ENCODE peak calls at places on chromosomes 5 and 9, in ten cellular contexts. Z is cardiac muscle cell; U is left ventricle myocardium inferior; O is PC-3; H is mesenchymal stem cell; N is stomach; F is heart left ventricle; Q is CD4-positive, alpha-beta memory T cell; T is neural progenitor cell; J is thyroid gland. K is an unnamed sample. For H3K4me1, the result is how much of the 10 kb centered on the place peaks cover.

GRCh38 chr5:67404261-67405100 is 207.9 kb upstream of the CD180 start:
- DNase-seq in J (no peak), Z (no peak), Q (no peak), T (no peak), U (no peak), O (peak), N (no peak), F (no peak), H (peak), K (no peak)

GRCh38 chr9:116157436-116158138 is 4.0 kb downstream of the PAPPA start:
- DNase-seq in F (no peak), Q (no peak), J (no peak), H (peak), T (peak), U (no peak), O (no peak), N (no peak), Z (no peak), K (peak)

GRCh38 chr9:98654247-98654646 is 54.5 kb downstream of the GABBR2 start:
- DNase-seq in J (no peak), O (peak), T (no peak), Q (no peak), F (no peak), U (no peak), Z (no peak), N (no peak), H (no peak), K (no peak)

GRCh38 chr5:50535393-50535792 is 94.3 kb upstream of the EMB start:
- DNase-seq in Z (no peak), Q (no peak), J (no peak), H (no peak), O (no peak), U (no peak), T (no peak), N (no peak), F (no peak), K (no peak)

GRCh38 chr5:178356459-178356872 is 123.9 kb upstream of the PHYKPL start:
- DNase-seq in Q (no peak), N (peak), Z (no peak), F (peak), H (peak), O (no peak), J (peak), T (peak), U (peak), K (peak)

GRCh38 chr9:113375057-113376023 is 1.4 kb downstream of the HDHD3 start:
- DNase-seq in N (peak), Q (no peak), J (no peak), H (peak), T (no peak), U (no peak), Z (no peak), O (peak), F (no peak), K (no peak)

GRCh38 chr9:105204416-105204815 is 40.0 kb upstream of the SLC44A1 start:
- DNase-seq in N (no peak), F (no peak), Q (no peak), Z (no peak), O (no peak), T (no peak), J (no peak), U (no peak), H (no peak), K (no peak)

GRCh38 chr9:114098660-114099522 is at the start of gene KIF12:
- DNase-seq in U (no peak), J (peak), H (no peak), F (peak), T (peak), Z (peak), N (peak), O (peak), Q (no peak), K (peak)

GRCh38 chr5:50744761-50745160 is 78.3 kb downstream of the PARP8 start:
- DNase-seq in O (no peak), Q (peak), T (no peak), N (no peak), U (no peak), F (no peak), H (peak), Z (no peak), J (no peak), K (no peak)

GRCh38 chr5:160054047-160054446 is 45.1 kb downstream of the TTC1 start:
- DNase-seq in H (no peak), T (no peak), Z (no peak), N (no peak), J (no peak), O (peak), F (no peak), U (no peak), Q (no peak), K (no peak)

GRCh38 chr9:19050637-19051591 is 1.7 kb downstream of the RRAGA start:
- DNase-seq in U (no peak), H (no peak), T (no peak), Q (no peak), N (no peak), J (no peak), O (peak), F (no peak), Z (no peak), K (no peak)

GRCh38 chr9:4740373-4740622 is 704 bp downstream of the AK3 start:
- DNase-seq in J (no peak), U (no peak), H (peak), F (no peak), N (no peak), O (peak), Q (no peak), T (no peak), Z (no peak), K (no peak)

GRCh38 chr5:72166070-72166979 is 59.0 kb downstream of the MAP1B start:
- DNase-seq in F (peak), U (peak), Q (no peak), N (no peak), O (no peak), T (peak), H (no peak), J (peak), Z (peak), K (peak)

GRCh38 chr9:71758785-71759184 is 9.5 kb downstream of the CEMIP2 start:
- DNase-seq in T (no peak), J (no peak), Q (no peak), N (no peak), O (peak), H (peak), U (no peak), F (no peak), Z (no peak), K (no peak)

GRCh38 chr5:60822285-60822556 is 21.8 kb downstream of the ELOVL7 start:
- DNase-seq in Q (no peak), Z (no peak), T (no peak), O (no peak), J (no peak), U (no peak), F (no peak), N (no peak), H (no peak), K (no peak)

GRCh38 chr5:79853676-79854418 is 137.2 kb downstream of the MTX3 start:
- DNase-seq in U (no peak), Q (no peak), O (peak), J (no peak), H (no peak), Z (no peak), F (no peak), N (no peak), T (no peak), K (no peak)

GRCh38 chr9:630817-631216 is 210.7 kb upstream of the DMRT1 start:
- DNase-seq in O (peak), T (no peak), H (no peak), F (no peak), J (no peak), Q (no peak), N (no peak), U (no peak), Z (no peak), K (no peak)
- H3K4me1 ChIP-seq in O (under half), T (under half), H (under half), F (under half), J (under half), Q (under half), N (under half), U (half or more), Z (under half), K (under half)

GRCh38 chr5:132495063-132495671 is 4.6 kb upstream of the IRF1 start:
- DNase-seq in F (peak), Q (no peak), O (no peak), J (no peak), U (no peak), N (peak), Z (no peak), T (no peak), H (no peak), K (no peak)

GRCh38 chr5:132497488-132497997 is 7.0 kb upstream of the IRF1 start:
- DNase-seq in H (peak), F (peak), T (no peak), J (peak), Q (no peak), Z (peak), O (peak), N (peak), U (peak), K (peak)

GRCh38 chr5:132498152-132498551 is 7.6 kb upstream of the IRF1 start:
- DNase-seq in F (no peak), T (no peak), H (peak), Z (no peak), O (peak), U (peak), N (peak), Q (no peak), J (peak), K (no peak)

GRCh38 chr5:132495672-132496630 is 5.4 kb upstream of the IRF1 start:
- DNase-seq in U (peak), Q (peak), O (peak), Z (peak), J (peak), F (peak), T (peak), N (peak), H (peak), K (peak)

DNA sequence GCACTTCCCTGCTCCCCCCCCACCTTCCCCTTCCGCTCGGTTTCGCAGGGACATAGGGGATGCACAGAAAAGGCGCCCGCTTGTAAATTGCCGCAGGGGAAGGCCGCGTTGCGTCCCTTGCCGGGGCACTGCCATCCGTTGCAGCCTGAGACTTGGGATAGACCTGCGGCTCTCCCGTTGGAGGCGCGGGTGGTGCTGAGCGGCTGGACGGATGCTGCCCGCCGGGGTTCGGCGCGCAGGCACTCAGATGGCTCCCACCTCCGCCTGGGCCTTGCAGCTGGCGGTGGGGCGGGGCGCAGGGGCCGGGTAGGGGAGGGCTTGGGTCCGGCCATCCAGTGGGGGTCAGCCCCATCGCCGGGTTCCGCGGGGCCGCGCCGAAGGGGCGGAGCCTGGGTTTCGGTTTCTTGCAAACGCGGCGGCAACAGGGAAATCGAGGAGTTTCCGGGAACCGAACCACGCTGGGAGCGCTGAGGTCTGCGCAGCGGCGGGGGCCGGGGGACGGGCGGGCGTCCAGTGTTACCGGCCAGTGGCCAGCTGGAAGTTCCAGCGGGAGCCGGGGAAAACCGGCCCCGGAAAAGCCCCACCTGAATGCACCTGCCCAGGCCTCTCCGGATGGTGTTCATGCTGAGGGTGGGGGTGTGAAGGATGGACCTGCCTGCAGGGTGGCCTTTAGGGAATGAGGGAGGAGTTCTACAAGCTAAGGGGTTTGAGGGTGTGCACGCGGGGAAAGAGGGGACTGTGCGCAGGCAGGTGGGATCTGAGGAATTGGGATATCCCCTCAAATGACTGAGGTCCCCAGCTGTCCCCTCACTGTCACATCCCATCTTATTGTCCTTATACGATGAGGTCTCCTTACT is 6.3 kb upstream of the IRF1 start:
- DNase-seq in Z (peak), J (peak), F (peak), U (peak), Q (no peak), H (peak), T (peak), N (peak), O (peak), K (peak)
- H3K4me1 ChIP-seq in Z (under half), J (under half), F (under half), U (half or more), Q (half or more), H (half or more), T (under half), N (half or more), O (under half), K (under half)

DNA sequence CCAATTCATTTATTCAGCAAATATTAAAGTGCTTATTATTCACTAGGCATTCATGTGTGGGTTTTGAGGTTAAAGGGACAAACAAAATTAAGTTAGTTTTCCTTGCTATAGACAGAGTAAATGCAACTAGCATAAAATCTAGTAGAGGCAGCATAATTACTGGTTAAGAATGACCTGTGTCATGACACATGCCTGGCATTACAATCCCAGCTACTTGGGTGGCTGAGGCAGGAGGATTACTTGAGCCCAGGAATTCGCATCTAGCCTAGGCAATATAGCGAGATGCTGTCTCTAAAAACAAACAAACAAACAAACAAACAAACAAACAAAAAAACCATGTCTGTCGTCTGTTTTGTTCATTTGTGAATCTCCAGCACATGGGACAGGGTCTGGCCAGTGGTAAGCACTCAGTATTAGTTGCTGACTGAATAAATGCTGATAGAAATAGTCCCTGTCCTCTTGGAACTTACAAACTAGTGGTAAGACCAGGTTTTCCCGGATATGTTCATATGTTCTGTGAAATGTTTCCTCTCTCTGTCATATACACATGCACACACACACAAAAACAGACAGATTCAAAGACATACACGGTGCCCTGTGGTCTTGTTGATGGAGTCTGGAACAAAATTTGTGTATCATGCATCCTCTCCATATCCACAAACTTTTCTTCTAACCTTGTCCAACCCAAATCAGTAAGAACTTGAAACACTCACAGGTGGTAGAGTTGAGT is 41.8 kb upstream of the TNFAIP8 start:
- DNase-seq in F (no peak), O (no peak), H (no peak), Z (no peak), J (no peak), U (no peak), Q (no peak), T (peak), N (no peak), K (no peak)
- H3K4me1 ChIP-seq in F (under half), O (under half), H (under half), Z (under half), J (under half), U (under half), Q (half or more), T (under half), N (half or more), K (under half)

GRCh38 chr9:133991211-133991921 is 758 bp downstream of the VAV2 start:
- DNase-seq in O (no peak), Q (no peak), T (peak), J (peak), U (no peak), H (no peak), F (no peak), Z (no peak), N (no peak), K (peak)
- H3K4me1 ChIP-seq in O (under half), Q (under half), T (under half), J (under half), U (under half), H (half or more), F (under half), Z (under half), N (under half), K (under half)

GRCh38 chr5:82879089-82879488 is 198.1 kb downstream of the TMEM167A start:
- DNase-seq in H (no peak), N (no peak), T (no peak), Z (no peak), O (no peak), F (no peak), J (no peak), Q (no peak), U (no peak), K (no peak)

GRCh38 chr5:82884821-82885471 is 192.2 kb downstream of the TMEM167A start:
- DNase-seq in U (no peak), F (no peak), H (no peak), T (no peak), Z (no peak), O (no peak), Q (no peak), N (no peak), J (no peak), K (no peak)

GRCh38 chr5:82881571-82882200 is 195.5 kb downstream of the TMEM167A start:
- DNase-seq in Z (no peak), N (no peak), Q (no peak), J (no peak), T (no peak), O (no peak), F (no peak), H (no peak), U (no peak), K (no peak)

GRCh38 chr5:82885657-82886389 is 191.4 kb downstream of the TMEM167A start:
- DNase-seq in Z (no peak), N (no peak), T (no peak), U (no peak), Q (no peak), H (peak), O (peak), J (no peak), F (no peak), K (no peak)

GRCh38 chr5:82882316-82882715 is 194.9 kb downstream of the TMEM167A start:
- DNase-seq in H (no peak), U (no peak), J (no peak), N (no peak), F (no peak), T (no peak), Z (no peak), O (no peak), Q (no peak), K (no peak)
- H3K4me1 ChIP-seq in H (under half), U (under half), J (under half), N (under half), F (under half), T (under half), Z (under half), O (under half), Q (under half), K (under half)

DNA sequence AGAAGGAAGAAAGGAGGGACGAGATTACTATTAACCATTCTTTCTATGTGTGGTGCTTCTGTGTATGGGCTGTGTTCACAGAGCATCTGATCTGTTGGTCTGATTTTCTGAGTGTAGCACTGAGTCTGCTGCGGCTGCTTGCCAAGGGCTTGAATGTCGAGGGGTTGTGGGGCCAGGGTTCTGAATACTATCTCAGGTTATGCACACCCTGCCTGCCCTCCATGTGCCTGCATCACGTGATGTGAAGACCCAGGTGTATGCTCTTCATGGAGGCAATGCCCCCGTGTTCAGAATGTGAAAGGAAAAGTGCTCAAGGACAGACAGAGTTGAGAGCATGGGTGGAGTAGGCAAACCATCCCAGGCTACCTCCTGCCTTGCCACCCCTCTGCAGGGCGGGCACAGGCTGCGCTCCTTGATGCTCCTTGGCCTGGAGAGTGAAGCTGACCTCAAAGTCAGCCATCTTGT is 254.9 kb downstream of the FANCC start:
- DNase-seq in J (no peak), Q (no peak), Z (no peak), N (no peak), O (no peak), H (no peak), F (no peak), T (no peak), U (no peak), K (no peak)
- H3K4me1 ChIP-seq in J (under half), Q (under half), Z (under half), N (half or more), O (under half), H (under half), F (half or more), T (under half), U (half or more), K (under half)

GRCh38 chr9:34566191-34566849 is 23.2 kb downstream of the CNTFR start:
- DNase-seq in H (no peak), F (peak), U (peak), J (no peak), N (no peak), T (peak), O (no peak), Z (no peak), Q (no peak), K (no peak)
- H3K4me1 ChIP-seq in H (under half), F (under half), U (under half), J (under half), N (under half), T (half or more), O (under half), Z (under half), Q (under half), K (under half)

DNA sequence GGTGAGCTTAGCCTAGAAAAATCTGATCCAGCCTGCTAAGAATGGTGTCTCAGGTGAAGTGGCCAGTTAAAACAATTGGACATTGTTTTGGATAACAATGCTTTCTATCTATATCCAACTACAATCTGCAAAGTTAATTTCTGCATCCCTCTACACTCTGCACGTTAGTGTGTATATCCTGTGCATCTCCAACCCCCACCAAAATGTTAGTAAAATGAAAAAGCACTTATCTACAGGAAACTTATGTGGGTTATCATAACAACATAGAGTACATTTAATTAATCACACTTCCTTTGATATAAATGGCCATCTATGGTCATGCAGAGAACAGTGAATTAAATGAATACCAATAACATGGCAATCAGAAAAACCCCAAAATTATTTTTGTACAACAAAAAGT is 158.7 kb downstream of the NFIB start:
- DNase-seq in O (no peak), Z (no peak), N (no peak), F (no peak), Q (no peak), T (no peak), H (no peak), J (no peak), U (no peak), K (no peak)
- H3K4me1 ChIP-seq in O (under half), Z (under half), N (half or more), F (under half), Q (under half), T (under half), H (under half), J (under half), U (half or more), K (under half)

K was measured in GM23338.